ENCODE peak calls at places on chromosomes 12 and 14, in nine cellular contexts. Y is nephron progenitor cell; D is activated CD4-positive, CD25-positive, alpha-beta regulatory T cell treated with anti-CD3 and anti-CD28 coated beads, Interleukin-2, amount 50 U/mL, for 16 hours; U is WTC11; F is hepatic stellate cell; H is CD8-positive, alpha-beta memory T cell; X is pancreas; I is SW480; P is SHP77. N is an unnamed sample.

GRCh38 chr12:92745874-92746553 is 43.2 kb downstream of the PLEKHG7 start:
- DNase-seq in Y (no peak), D (no peak), U (no peak), F (peak), H (no peak), X (no peak), I (no peak), P (peak), N (no peak)

GRCh38 chr14:56759094-56759493 is 51.2 kb downstream of the OTX2 start:
- DNase-seq in Y (no peak), D (no peak), U (no peak), F (no peak), H (no peak), X (no peak), I (no peak), P (no peak), N (no peak)

GRCh38 chr12:109130297-109130696 is 13.9 kb downstream of the ACACB start:
- DNase-seq in Y (no peak), D (no peak), U (no peak), F (no peak), H (no peak), X (no peak), I (no peak), P (no peak), N (no peak)

GRCh38 chr14:68506021-68506644 is 286.7 kb downstream of the ZFP36L1 start:
- DNase-seq in Y (no peak), D (no peak), U (no peak), F (peak), H (no peak), X (no peak), I (no peak), P (no peak), N (no peak)

GRCh38 chr14:35140718-35141581 is 18.6 kb downstream of the PRORP start:
- DNase-seq in Y (no peak), D (no peak), U (no peak), F (peak), H (no peak), X (no peak), I (peak), P (peak), N (no peak)

GRCh38 chr12:124273630-124274029 is 21.3 kb upstream of the RFLNA start:
- DNase-seq in Y (no peak), D (no peak), U (peak), F (peak), H (no peak), X (no peak), I (peak), P (peak), N (peak)

GRCh38 chr14:39023939-39024871 is 78.8 kb downstream of the SEC23A start:
- DNase-seq in Y (no peak), D (no peak), U (no peak), F (no peak), H (no peak), X (no peak), I (no peak), P (peak), N (no peak)

GRCh38 chr12:96501139-96501741 is 11.9 kb downstream of the CFAP54 start:
- DNase-seq in Y (no peak), D (no peak), U (no peak), F (no peak), H (peak), X (peak), I (peak), P (peak), N (no peak)

GRCh38 chr12:29713729-29714128 is 70.0 kb downstream of the TMTC1 start:
- DNase-seq in Y (no peak), D (no peak), U (no peak), F (no peak), H (no peak), X (no peak), I (peak), P (peak), N (no peak)

GRCh38 chr12:121582583-121583333 is 1.9 kb upstream of the KDM2B start:
- DNase-seq in Y (no peak), D (no peak), U (peak), F (no peak), H (no peak), X (no peak), I (peak), P (no peak), N (no peak)

GRCh38 chr14:40623641-40624040 is 983.0 kb upstream of the LRFN5 start:
- DNase-seq in Y (no peak), D (no peak), U (no peak), F (no peak), H (no peak), X (no peak), I (no peak), P (peak), N (no peak)

GRCh38 chr12:71840226-71840847 is 778 bp downstream of the TBC1D15 start:
- DNase-seq in Y (no peak), D (no peak), U (no peak), F (peak), H (no peak), X (no peak), I (peak), P (no peak), N (no peak)

GRCh38 chr12:103743788-103744187 is 97.2 kb downstream of the NT5DC3 start:
- DNase-seq in Y (no peak), D (no peak), U (no peak), F (no peak), H (no peak), X (no peak), I (no peak), P (no peak), N (no peak)

GRCh38 chr12:98002887-98003493 is 512.4 kb upstream of the TMPO start:
- DNase-seq in Y (peak), D (no peak), U (peak), F (no peak), H (no peak), X (no peak), I (peak), P (peak), N (peak)

GRCh38 chr14:64444984-64445845 is 20.1 kb upstream of the AKAP5 start:
- DNase-seq in Y (peak), D (peak), U (no peak), F (peak), H (peak), X (no peak), I (no peak), P (no peak), N (peak)

GRCh38 chr12:100959481-100959880 is 164.9 kb downstream of the ANO4 start:
- DNase-seq in Y (no peak), D (no peak), U (no peak), F (no peak), H (no peak), X (no peak), I (no peak), P (no peak), N (no peak)

GRCh38 chr12:85283560-85283959 is 3.5 kb downstream of the ALX1 start:
- DNase-seq in Y (no peak), D (no peak), U (no peak), F (no peak), H (no peak), X (no peak), I (no peak), P (no peak), N (no peak)

GRCh38 chr12:40439771-40440492 is 215.1 kb downstream of the LRRK2 start:
- DNase-seq in Y (no peak), D (no peak), U (no peak), F (no peak), H (no peak), X (no peak), I (no peak), P (no peak), N (no peak)

GRCh38 chr12:109961612-109962011 is 34.6 kb downstream of the GIT2 start:
- DNase-seq in Y (no peak), D (no peak), U (no peak), F (no peak), H (no peak), X (no peak), I (no peak), P (no peak), N (no peak)

GRCh38 chr12:74321381-74321780 is 216.3 kb upstream of the ATXN7L3B start:
- DNase-seq in Y (no peak), D (no peak), U (no peak), F (no peak), H (no peak), X (no peak), I (no peak), P (no peak), N (no peak)

GRCh38 chr12:122125452-122126341 is 47.1 kb downstream of the MLXIP start:
- DNase-seq in Y (no peak), D (no peak), U (no peak), F (no peak), H (no peak), X (no peak), I (peak), P (no peak), N (no peak)

GRCh38 chr12:54404061-54405004 is 14.7 kb downstream of the ITGA5 start:
- DNase-seq in Y (peak), D (peak), U (peak), F (peak), H (peak), X (no peak), I (no peak), P (peak), N (peak)

GRCh38 chr12:92759634-92760268 is 57.0 kb downstream of the PLEKHG7 start:
- DNase-seq in Y (no peak), D (no peak), U (no peak), F (peak), H (no peak), X (no peak), I (peak), P (no peak), N (no peak)

GRCh38 chr12:110689002-110689600 is at the start of gene HVCN1:
- DNase-seq in Y (peak), D (no peak), U (peak), F (peak), H (peak), X (peak), I (no peak), P (no peak), N (no peak)

GRCh38 chr14:100584056-100585031 is 2.9 kb downstream of the BEGAIN start:
- DNase-seq in Y (peak), D (no peak), U (peak), F (no peak), H (no peak), X (no peak), I (no peak), P (no peak), N (peak)

GRCh38 chr12:727321-727720 is 25.1 kb upstream of the WNK1 start:
- DNase-seq in Y (no peak), D (no peak), U (no peak), F (no peak), H (no peak), X (no peak), I (no peak), P (no peak), N (no peak)

GRCh38 chr12:53078425-53079225 is 565 bp downstream of the SPRYD3 start:
- DNase-seq in Y (no peak), D (no peak), U (no peak), F (no peak), H (no peak), X (peak), I (peak), P (no peak), N (no peak)

GRCh38 chr12:70648831-70649230 is 11.6 kb upstream of the PTPRB start:
- DNase-seq in Y (no peak), D (no peak), U (no peak), F (peak), H (no peak), X (no peak), I (no peak), P (no peak), N (no peak)

GRCh38 chr12:70603044-70603443 is 34.2 kb downstream of the PTPRB start:
- DNase-seq in Y (no peak), D (no peak), U (no peak), F (no peak), H (no peak), X (no peak), I (no peak), P (no peak), N (no peak)

GRCh38 chr12:132024758-132025157 is 75.0 kb downstream of the EP400 start:
- DNase-seq in Y (no peak), D (no peak), U (no peak), F (no peak), H (no peak), X (no peak), I (no peak), P (no peak), N (no peak)

N was measured in BE2C.